ENCODE peak calls at places on chromosomes 16 and 17, in ten cellular contexts. K, I, F, Y, W, R, E, T, P and X are unnamed samples.

GRCh38 chr17:48522990-48523389 is 7.8 kb downstream of the HOXB1 start:
- DNase-seq in K (no peak), I (no peak), F (no peak), Y (no peak), W (no peak), R (no peak), E (no peak), T (no peak), P (no peak), X (no peak)

GRCh38 chr16:86970279-86970678 is 346.9 kb downstream of the C16orf95 start:
- DNase-seq in K (no peak), I (no peak), F (no peak), Y (no peak), W (no peak), R (no peak), E (no peak), T (no peak), P (no peak), X (no peak)

GRCh38 chr17:4559139-4559791 is 1.1 kb downstream of the GGT6 start:
- DNase-seq in K (no peak), I (no peak), F (no peak), Y (no peak), W (peak; percentile 58), R (no peak), E (no peak), T (no peak), P (no peak), X (no peak)

GRCh38 chr16:1650131-1650530 is 27.9 kb upstream of the JPT2 start:
- DNase-seq in K (no peak), I (no peak), F (no peak), Y (no peak), W (no peak), R (no peak), E (no peak), T (no peak), P (no peak), X (no peak)

GRCh38 chr16:49936791-49937190 is 80.9 kb upstream of the ZNF423 start:
- DNase-seq in K (no peak), I (no peak), F (peak; percentile 33), Y (no peak), W (no peak), R (no peak), E (no peak), T (no peak), P (no peak), X (no peak)

GRCh38 chr16:48608871-48609452 is 1.0 kb downstream of the N4BP1 start:
- DNase-seq in K (peak; percentile 72), I (no peak), F (peak; percentile 52), Y (no peak), W (no peak), R (no peak), E (no peak), T (no peak), P (no peak), X (peak; percentile 48)

GRCh38 chr17:9924735-9925191 is 19.7 kb upstream of the RCVRN start:
- DNase-seq in K (peak; percentile 80), I (no peak), F (peak; percentile 93), Y (peak; percentile 36), W (no peak), R (no peak), E (peak; percentile 42), T (peak; percentile 78), P (peak; percentile 81), X (peak; percentile 61)

GRCh38 chr16:70349783-70350182 is 3.1 kb downstream of the DDX19A start:
- DNase-seq in K (no peak), I (no peak), F (no peak), Y (no peak), W (no peak), R (no peak), E (no peak), T (no peak), P (no peak), X (no peak)

GRCh38 chr17:65455154-65455971 is 106.1 kb downstream of the AXIN2 start:
- DNase-seq in K (no peak), I (no peak), F (no peak), Y (no peak), W (no peak), R (no peak), E (no peak), T (no peak), P (no peak), X (no peak)
- H3K4me3 ChIP-seq in K (no peak overlapping the region), I (no peak overlapping the region), F (no peak overlapping the region), Y (no peak overlapping the region), W (no peak overlapping the region), R (no peak overlapping the region), E (no peak overlapping the region), T (no peak overlapping the region), P (no peak overlapping the region), X (no peak overlapping the region)

GRCh38 chr17:82536220-82537201 is 17.0 kb downstream of the FOXK2 start:
- DNase-seq in K (peak; percentile 59), I (no peak), F (peak; percentile 66), Y (no peak), W (peak; percentile 56), R (peak; percentile 63), E (peak; percentile 30), T (no peak), P (no peak), X (peak; percentile 92)

GRCh38 chr17:82528484-82529265 is 9.1 kb downstream of the FOXK2 start:
- DNase-seq in K (peak; percentile 56), I (no peak), F (peak; percentile 58), Y (peak; percentile 21), W (peak; percentile 58), R (peak; percentile 59), E (peak; percentile 86), T (no peak), P (peak; percentile 31), X (peak; percentile 30)

GRCh38 chr17:82531431-82531881 is 11.9 kb downstream of the FOXK2 start:
- DNase-seq in K (no peak), I (no peak), F (peak; percentile 55), Y (no peak), W (no peak), R (no peak), E (no peak), T (no peak), P (no peak), X (peak; percentile 91)

GRCh38 chr17:82529914-82530300 is 10.4 kb downstream of the FOXK2 start:
- DNase-seq in K (no peak), I (no peak), F (no peak), Y (no peak), W (no peak), R (no peak), E (no peak), T (no peak), P (no peak), X (no peak)

GRCh38 chr17:82534401-82534812 is 14.9 kb downstream of the FOXK2 start:
- DNase-seq in K (peak; percentile 70), I (no peak), F (no peak), Y (no peak), W (no peak), R (no peak), E (peak; percentile 33), T (no peak), P (no peak), X (no peak)
- H3K4me1 ChIP-seq in K (peaks cover 15% of the 10 kb centered on the region), I (peaks cover 67% of the 10 kb centered on the region), F (peaks cover 25% of the 10 kb centered on the region), Y (peaks cover 33% of the 10 kb centered on the region), W (peaks cover 12% of the 10 kb centered on the region), R (peaks cover 50% of the 10 kb centered on the region), E (peaks cover 15% of the 10 kb centered on the region), T (peaks cover 21% of the 10 kb centered on the region), P (peaks cover 54% of the 10 kb centered on the region), X (peaks cover 65% of the 10 kb centered on the region)

GRCh38 chr17:61352771-61353170 is 46.9 kb upstream of the TBX2 start:
- DNase-seq in K (peak; percentile 92), I (no peak), F (no peak), Y (no peak), W (no peak), R (no peak), E (no peak), T (no peak), P (no peak), X (no peak)

GRCh38 chr17:61353615-61354014 is 46.0 kb upstream of the TBX2 start:
- DNase-seq in K (no peak), I (no peak), F (no peak), Y (no peak), W (no peak), R (no peak), E (no peak), T (no peak), P (no peak), X (no peak)

GRCh38 chr17:61355475-61355874 is 44.2 kb upstream of the TBX2 start:
- DNase-seq in K (no peak), I (no peak), F (no peak), Y (no peak), W (no peak), R (no peak), E (no peak), T (no peak), P (no peak), X (no peak)

GRCh38 chr17:61353211-61353610 is 46.4 kb upstream of the TBX2 start:
- DNase-seq in K (no peak), I (no peak), F (no peak), Y (no peak), W (no peak), R (no peak), E (no peak), T (no peak), P (no peak), X (no peak)

DNA sequence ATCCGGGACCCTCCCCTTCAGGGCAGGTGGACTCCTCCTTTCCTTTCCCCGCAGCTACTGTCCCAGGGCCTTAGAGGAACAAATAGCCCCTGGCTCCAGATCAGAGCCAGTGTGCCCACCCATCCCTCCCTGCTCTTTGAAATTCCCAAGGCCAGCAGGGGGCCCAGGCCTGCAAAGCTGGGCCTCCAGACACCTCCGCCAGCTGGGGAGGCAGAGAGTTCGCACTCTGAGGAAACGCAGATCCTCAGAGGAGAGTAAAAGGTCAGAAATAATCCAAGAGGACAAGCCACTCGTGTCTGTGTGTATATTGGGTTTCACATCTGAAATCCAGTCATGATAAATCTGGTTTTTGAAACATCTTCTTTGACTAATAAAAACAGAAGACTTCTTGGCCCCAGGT is 44.7 kb upstream of the TBX2 start:
- DNase-seq in K (peak; percentile 85), I (no peak), F (no peak), Y (no peak), W (no peak), R (no peak), E (no peak), T (no peak), P (no peak), X (no peak)
- H3K4me3 ChIP-seq in K (no peak overlapping the region), I (no peak overlapping the region), F (no peak overlapping the region), Y (no peak overlapping the region), W (no peak overlapping the region), R (no peak overlapping the region), E (no peak overlapping the region), T (no peak overlapping the region), P (no peak overlapping the region), X (no peak overlapping the region)

DNA sequence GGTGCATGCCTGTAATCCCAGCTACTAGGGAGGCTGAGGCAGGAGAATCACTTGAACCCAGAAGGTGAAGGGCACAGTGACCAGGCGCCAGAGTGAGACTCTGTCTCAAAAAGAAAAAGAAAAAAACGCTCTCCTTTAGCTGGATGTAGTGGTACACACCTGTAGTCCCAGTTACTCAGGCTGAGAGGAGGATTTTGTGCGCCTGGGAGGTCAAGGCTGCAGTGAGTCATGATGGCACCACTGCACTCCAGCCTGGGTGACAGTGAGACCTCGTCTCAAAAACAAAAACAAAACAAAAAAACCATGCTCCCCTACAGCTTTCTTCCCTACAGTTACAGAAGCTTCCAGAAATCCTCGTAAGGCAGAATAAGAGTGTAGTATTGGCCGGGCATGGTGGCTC is 33.1 kb upstream of the ST6GALNAC1 start:
- DNase-seq in K (peak; percentile 19), I (no peak), F (no peak), Y (no peak), W (no peak), R (no peak), E (no peak), T (no peak), P (no peak), X (no peak)
- H3K4me1 ChIP-seq in K (no peaks in the 10 kb centered on the region), I (peaks cover 18% of the 10 kb centered on the region), F (peaks cover 3% of the 10 kb centered on the region), Y (peaks cover 43% of the 10 kb centered on the region), W (peaks cover 10% of the 10 kb centered on the region), R (peaks cover 5% of the 10 kb centered on the region), E (no peaks in the 10 kb centered on the region), T (no peaks in the 10 kb centered on the region), P (peaks cover 7% of the 10 kb centered on the region), X (peaks cover 44% of the 10 kb centered on the region)